ENCODE peak calls at places on chromosomes 2 and 18, in seven cellular contexts. D is IMR-90, M is neuronal stem cell, X is mesendoderm, O is H1, J is mesenchymal stem cell, F is H9. S is an unnamed sample.

GRCh38 chr2:156517419-156517818 is 81.2 kb downstream of the GPD2 start:
- DNase-seq in D (peak; percentile 23), M (no peak), X (no peak), O (no peak), J (no peak), F (no peak), S (no peak)

GRCh38 chr2:179050735-179051134 is 798 bp upstream of the CCDC141 start:
- DNase-seq in D (no peak), M (no peak), X (no peak), O (no peak), J (peak; percentile 30), F (no peak), S (no peak)

GRCh38 chr2:72138011-72138881 is 9.4 kb downstream of the CYP26B1 start:
- DNase-seq in D (no peak), M (no peak), X (no peak), O (no peak), J (no peak), F (peak; percentile 26), S (peak; percentile 45)

GRCh38 chr2:38685116-38685735 is 19.3 kb downstream of the GALM start:
- DNase-seq in D (peak; percentile 41), M (no peak), X (no peak), O (no peak), J (no peak), F (no peak), S (peak; percentile 61)

GRCh38 chr2:176079851-176080539 is 3.8 kb downstream of the EVX2 start:
- DNase-seq in D (peak; percentile 30), M (no peak), X (peak; percentile 84), O (no peak), J (no peak), F (peak; percentile 90), S (peak; percentile 63)

GRCh38 chr2:43207553-43208300 is 18.7 kb downstream of the ZFP36L2 start:
- DNase-seq in D (no peak), M (no peak), X (no peak), O (no peak), J (no peak), F (peak; percentile 79), S (no peak)

GRCh38 chr2:132416080-132416911 is at the start of gene GPR39:
- DNase-seq in D (peak; percentile 96), M (peak; percentile 48), X (peak; percentile 96), O (peak; percentile 72), J (peak; percentile 98), F (peak; percentile 88), S (peak; percentile 91)

GRCh38 chr2:206241767-206242166 is 32.7 kb upstream of the ZDBF2 start:
- DNase-seq in D (no peak), M (no peak), X (no peak), O (no peak), J (no peak), F (no peak), S (no peak)

GRCh38 chr2:238247002-238247822 is 7.4 kb upstream of the HES6 start:
- DNase-seq in D (no peak), M (no peak), X (no peak), O (no peak), J (no peak), F (no peak), S (no peak)

GRCh38 chr18:56233595-56233994 is 404.8 kb downstream of the TXNL1 start:
- DNase-seq in D (peak; percentile 92), M (no peak), X (no peak), O (no peak), J (peak; percentile 28), F (no peak), S (no peak)

GRCh38 chr2:216678813-216679657 is 16.3 kb downstream of the IGFBP5 start:
- DNase-seq in D (no peak), M (no peak), X (no peak), O (no peak), J (no peak), F (no peak), S (no peak)

GRCh38 chr2:215870088-215870490 is 143.3 kb downstream of the MREG start:
- DNase-seq in D (peak; percentile 72), M (no peak), X (peak; percentile 78), O (no peak), J (peak; percentile 72), F (no peak), S (peak; percentile 92)

GRCh38 chr2:172196768-172197322 is 94.1 kb upstream of the DLX2 start:
- DNase-seq in D (peak; percentile 85), M (no peak), X (no peak), O (no peak), J (peak; percentile 56), F (no peak), S (peak; percentile 98)

GRCh38 chr2:202870431-202871160 is 970 bp downstream of the ICA1L start:
- DNase-seq in D (peak; percentile 36), M (peak; percentile 35), X (peak; percentile 90), O (peak; percentile 50), J (peak; percentile 70), F (peak; percentile 92), S (peak; percentile 41)

DNA sequence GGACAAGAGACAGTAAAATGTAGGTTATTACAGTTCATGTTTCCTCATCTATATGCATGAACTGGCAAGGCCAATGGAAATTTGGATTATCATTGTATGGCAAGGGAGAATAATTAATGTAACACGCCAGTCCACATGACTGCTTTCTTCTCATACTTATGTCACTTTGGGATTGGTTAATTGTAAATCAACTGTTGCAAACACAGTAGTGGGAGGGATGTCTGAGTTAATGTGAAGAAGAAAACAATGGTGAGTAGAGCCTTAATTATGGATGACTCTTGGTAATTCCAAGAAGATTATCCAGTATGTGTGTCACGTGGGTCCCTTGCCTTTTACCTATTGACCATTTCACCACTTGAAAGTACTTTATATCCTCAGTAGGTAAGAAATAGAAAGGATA is 1.6 kb upstream of the SERPINB7 start:
- DNase-seq in D (no peak), M (no peak), X (no peak), O (no peak), J (no peak), F (no peak), S (no peak)
- H3K23ac ChIP-seq in D (no peak overlapping the region), M (no peak overlapping the region), X (no peak overlapping the region), O (no peak overlapping the region), J (no peak overlapping the region), F (no peak overlapping the region), S (no peak overlapping the region)

GRCh38 chr2:107263596-107264090 is 377.7 kb upstream of the ST6GAL2 start:
- DNase-seq in D (no peak), M (no peak), X (no peak), O (no peak), J (peak; percentile 2), F (no peak), S (no peak)
- H3K23ac ChIP-seq in D (no peak overlapping the region), M (no peak overlapping the region), X (no peak overlapping the region), O (no peak overlapping the region), J (no peak overlapping the region), F (no peak overlapping the region), S (no peak overlapping the region)

DNA sequence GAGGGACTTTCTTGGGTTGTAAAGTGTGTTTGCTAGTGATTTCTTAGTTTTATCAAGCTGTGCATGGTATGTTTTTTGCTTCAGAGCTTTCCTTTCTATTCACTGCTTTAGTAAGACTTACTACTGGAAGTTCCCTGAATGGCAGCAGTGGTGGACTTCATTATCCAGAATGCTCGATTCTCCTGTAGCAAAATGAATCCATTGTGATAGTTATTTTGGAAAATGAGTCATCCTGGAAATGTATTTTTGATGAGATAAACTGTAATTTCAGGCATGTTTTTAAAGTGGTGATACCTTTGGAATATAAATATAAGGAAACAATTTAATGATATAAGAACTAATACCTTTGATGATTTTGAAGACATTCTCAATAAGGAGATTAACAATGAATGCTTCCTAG is 387.1 kb downstream of the PTPRM start:
- DNase-seq in D (peak; percentile 61), M (no peak), X (no peak), O (no peak), J (no peak), F (no peak), S (no peak)
- H3K23ac ChIP-seq in D (no peak overlapping the region), M (no peak overlapping the region), X (no peak overlapping the region), O (no peak overlapping the region), J (no peak overlapping the region), F (no peak overlapping the region), S (no peak overlapping the region)

DNA sequence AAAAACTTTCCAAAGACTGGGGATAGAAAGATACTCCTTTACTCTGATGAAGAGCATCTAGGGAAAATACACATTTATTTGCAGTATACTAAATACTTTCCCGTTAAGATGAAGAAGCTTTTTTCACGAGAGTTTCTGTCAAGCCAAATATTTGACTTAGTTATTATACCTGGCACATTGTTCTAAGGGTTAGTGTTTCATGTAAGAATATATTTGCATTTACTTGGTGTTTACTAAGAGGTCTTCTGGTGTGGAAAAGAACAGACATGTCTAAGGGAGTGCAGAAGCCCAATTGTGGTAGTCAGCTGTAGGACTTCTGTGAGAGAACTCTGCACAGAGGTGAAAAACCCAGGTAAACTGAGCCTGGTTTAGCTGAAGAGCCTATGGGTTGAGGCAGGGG is 457.6 kb upstream of the SOX11 start:
- DNase-seq in D (no peak), M (no peak), X (no peak), O (no peak), J (no peak), F (no peak), S (no peak)
- H3K23ac ChIP-seq in D (no peak overlapping the region), M (no peak overlapping the region), X (no peak overlapping the region), O (no peak overlapping the region), J (no peak overlapping the region), F (no peak overlapping the region), S (no peak overlapping the region)

GRCh38 chr2:225998653-225999052 is 599.1 kb downstream of the NYAP2 start:
- DNase-seq in D (peak; percentile 42), M (no peak), X (peak; percentile 31), O (no peak), J (peak; percentile 67), F (no peak), S (peak; percentile 51)
- H3K23ac ChIP-seq in D (no peak overlapping the region), M (no peak overlapping the region), X (no peak overlapping the region), O (no peak overlapping the region), J (no peak overlapping the region), F (no peak overlapping the region), S (no peak overlapping the region)